ENCODE peak calls at places on chromosomes 11 and 22, in eight cellular contexts. One of them, this sample, is unnamed.

GRCh38 chr11:104618949-104619348 is 279.3 kb downstream of the CASP12 start:
- DNase-seq in K562: no peak
- DNase-seq in HCT116: no peak
- DNase-seq in transverse colon: no peak
- DNase-seq in tibial nerve: no peak
- DNase-seq in prostate gland: no peak
- DNase-seq in sigmoid colon: no peak
- DNase-seq in gastrocnemius medialis: no peak
- DNase-seq in this sample: no peak

GRCh38 chr11:57496109-57496820 is 19.2 kb downstream of the SLC43A1 start:
- DNase-seq in K562: no peak
- DNase-seq in HCT116: no peak
- DNase-seq in transverse colon: no peak
- DNase-seq in tibial nerve: no peak
- DNase-seq in prostate gland: no peak
- DNase-seq in sigmoid colon: no peak
- DNase-seq in gastrocnemius medialis: no peak
- DNase-seq in this sample: no peak

GRCh38 chr11:67261942-67262681 is 4.2 kb upstream of the GRK2 start:
- DNase-seq in K562: no peak
- DNase-seq in HCT116: no peak
- DNase-seq in transverse colon: peak
- DNase-seq in tibial nerve: no peak
- DNase-seq in prostate gland: no peak
- DNase-seq in sigmoid colon: peak
- DNase-seq in gastrocnemius medialis: no peak
- DNase-seq in this sample: no peak

GRCh38 chr11:64028398-64029115 is 7.2 kb upstream of the FLRT1 start:
- DNase-seq in K562: peak
- DNase-seq in HCT116: no peak
- DNase-seq in transverse colon: no peak
- DNase-seq in tibial nerve: no peak
- DNase-seq in prostate gland: no peak
- DNase-seq in sigmoid colon: no peak
- DNase-seq in gastrocnemius medialis: no peak
- DNase-seq in this sample: no peak

GRCh38 chr22:49636649-49637048 is 191.0 kb downstream of the BRD1 start:
- DNase-seq in K562: no peak
- DNase-seq in HCT116: no peak
- DNase-seq in transverse colon: no peak
- DNase-seq in tibial nerve: no peak
- DNase-seq in prostate gland: no peak
- DNase-seq in sigmoid colon: no peak
- DNase-seq in gastrocnemius medialis: no peak
- DNase-seq in this sample: no peak

GRCh38 chr11:7597620-7598019 is 75.7 kb downstream of the CYB5R2 start:
- DNase-seq in K562: no peak
- DNase-seq in HCT116: no peak
- DNase-seq in transverse colon: peak
- DNase-seq in tibial nerve: no peak
- DNase-seq in prostate gland: peak
- DNase-seq in sigmoid colon: no peak
- DNase-seq in gastrocnemius medialis: no peak
- DNase-seq in this sample: peak

GRCh38 chr22:17982572-17983141 is 41.7 kb downstream of the MICAL3 start:
- DNase-seq in K562: no peak
- DNase-seq in HCT116: no peak
- DNase-seq in transverse colon: no peak
- DNase-seq in tibial nerve: no peak
- DNase-seq in prostate gland: no peak
- DNase-seq in sigmoid colon: no peak
- DNase-seq in gastrocnemius medialis: no peak
- DNase-seq in this sample: no peak

GRCh38 chr22:38228873-38229740 is 27.3 kb downstream of the MAFF start:
- DNase-seq in K562: no peak
- DNase-seq in HCT116: peak
- DNase-seq in transverse colon: peak
- DNase-seq in tibial nerve: no peak
- DNase-seq in prostate gland: peak
- DNase-seq in sigmoid colon: no peak
- DNase-seq in gastrocnemius medialis: peak
- DNase-seq in this sample: peak

GRCh38 chr11:69300124-69301032 is 6.4 kb downstream of the MYEOV start:
- DNase-seq in K562: peak
- DNase-seq in HCT116: no peak
- DNase-seq in transverse colon: no peak
- DNase-seq in tibial nerve: no peak
- DNase-seq in prostate gland: no peak
- DNase-seq in sigmoid colon: no peak
- DNase-seq in gastrocnemius medialis: no peak
- DNase-seq in this sample: peak

GRCh38 chr22:25153961-25154685 is 45.5 kb upstream of the CRYBB3 start:
- DNase-seq in K562: no peak
- DNase-seq in HCT116: no peak
- DNase-seq in transverse colon: peak
- DNase-seq in tibial nerve: peak
- DNase-seq in prostate gland: peak
- DNase-seq in sigmoid colon: peak
- DNase-seq in gastrocnemius medialis: peak
- DNase-seq in this sample: peak

GRCh38 chr11:92222701-92223100 is 1.9 kb upstream of the FAT3 start:
- DNase-seq in K562: no peak
- DNase-seq in HCT116: no peak
- DNase-seq in transverse colon: no peak
- DNase-seq in tibial nerve: no peak
- DNase-seq in prostate gland: no peak
- DNase-seq in sigmoid colon: no peak
- DNase-seq in gastrocnemius medialis: no peak
- DNase-seq in this sample: no peak

DNA sequence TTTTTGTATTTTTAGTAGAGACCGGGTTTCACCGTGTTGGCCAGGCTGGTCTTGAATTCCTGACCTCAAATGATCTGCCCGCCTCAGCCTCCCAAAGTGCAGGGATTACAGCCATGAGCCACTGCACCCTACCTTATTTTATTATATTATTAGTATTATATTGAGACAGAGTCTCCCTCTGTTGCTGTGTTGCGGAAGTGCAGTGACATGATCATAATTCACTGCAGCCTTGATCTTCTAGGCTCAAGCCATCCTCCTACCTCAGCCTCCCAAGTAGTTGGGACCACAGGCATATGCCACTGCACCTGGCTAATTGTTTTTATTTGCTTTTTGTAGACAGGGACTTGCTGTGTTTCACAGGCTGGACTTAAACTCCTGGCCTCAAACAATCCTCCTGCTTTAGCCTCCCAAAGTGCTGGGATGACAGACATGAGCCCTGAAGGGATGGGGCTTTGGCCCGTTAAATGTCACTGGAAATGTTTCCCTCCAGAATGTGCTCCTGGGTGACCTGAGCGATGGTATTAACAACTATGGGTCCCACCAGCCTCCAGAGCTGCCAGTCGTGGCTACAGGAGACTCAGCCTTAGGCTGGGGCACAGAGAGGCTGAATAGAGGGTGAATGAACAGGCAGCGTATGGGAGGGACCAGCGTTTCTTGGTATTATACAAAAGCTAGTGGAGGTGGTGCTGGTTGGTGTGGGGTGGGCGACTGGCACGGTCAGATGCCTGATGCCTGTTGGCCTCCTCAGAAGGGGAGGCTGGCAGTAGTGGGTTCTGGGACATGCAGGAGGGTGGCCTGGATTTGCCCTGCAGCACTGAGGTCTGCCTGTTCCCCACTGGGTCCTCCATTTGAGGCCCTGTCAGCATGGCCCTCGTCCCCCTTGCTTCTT is 7.3 kb downstream of the TANGO2 start:
- DNase-seq in K562: peak
- DNase-seq in HCT116: no peak
- DNase-seq in transverse colon: no peak
- DNase-seq in tibial nerve: no peak
- DNase-seq in prostate gland: no peak
- DNase-seq in sigmoid colon: no peak
- DNase-seq in gastrocnemius medialis: no peak
- DNase-seq in this sample: no peak
- TF ChIP-seq CTCF in K562: peak
- TF ChIP-seq CTCF in HCT116: peak
- TF ChIP-seq CTCF in transverse colon: no peak
- TF ChIP-seq CTCF in tibial nerve: no peak
- TF ChIP-seq CTCF in prostate gland: no peak
- TF ChIP-seq CTCF in sigmoid colon: no peak
- TF ChIP-seq CTCF in gastrocnemius medialis: no peak
- TF ChIP-seq CTCF in this sample: no peak

GRCh38 chr22:19847345-19847632 is 7.4 kb downstream of the GNB1L start:
- DNase-seq in K562: no peak
- DNase-seq in HCT116: no peak
- DNase-seq in transverse colon: no peak
- DNase-seq in tibial nerve: no peak
- DNase-seq in prostate gland: no peak
- DNase-seq in sigmoid colon: peak
- DNase-seq in gastrocnemius medialis: no peak
- DNase-seq in this sample: no peak

GRCh38 chr22:19849800-19850481 is 4.7 kb downstream of the GNB1L start:
- DNase-seq in K562: no peak
- DNase-seq in HCT116: peak
- DNase-seq in transverse colon: no peak
- DNase-seq in tibial nerve: no peak
- DNase-seq in prostate gland: peak
- DNase-seq in sigmoid colon: peak
- DNase-seq in gastrocnemius medialis: no peak
- DNase-seq in this sample: peak

GRCh38 chr22:19850482-19851109 is 4.1 kb downstream of the GNB1L start:
- DNase-seq in K562: no peak
- DNase-seq in HCT116: no peak
- DNase-seq in transverse colon: no peak
- DNase-seq in tibial nerve: no peak
- DNase-seq in prostate gland: no peak
- DNase-seq in sigmoid colon: no peak
- DNase-seq in gastrocnemius medialis: no peak
- DNase-seq in this sample: no peak

GRCh38 chr22:19846620-19847344 is 7.9 kb downstream of the GNB1L start:
- DNase-seq in K562: no peak
- DNase-seq in HCT116: no peak
- DNase-seq in transverse colon: no peak
- DNase-seq in tibial nerve: no peak
- DNase-seq in prostate gland: no peak
- DNase-seq in sigmoid colon: peak
- DNase-seq in gastrocnemius medialis: no peak
- DNase-seq in this sample: no peak

DNA sequence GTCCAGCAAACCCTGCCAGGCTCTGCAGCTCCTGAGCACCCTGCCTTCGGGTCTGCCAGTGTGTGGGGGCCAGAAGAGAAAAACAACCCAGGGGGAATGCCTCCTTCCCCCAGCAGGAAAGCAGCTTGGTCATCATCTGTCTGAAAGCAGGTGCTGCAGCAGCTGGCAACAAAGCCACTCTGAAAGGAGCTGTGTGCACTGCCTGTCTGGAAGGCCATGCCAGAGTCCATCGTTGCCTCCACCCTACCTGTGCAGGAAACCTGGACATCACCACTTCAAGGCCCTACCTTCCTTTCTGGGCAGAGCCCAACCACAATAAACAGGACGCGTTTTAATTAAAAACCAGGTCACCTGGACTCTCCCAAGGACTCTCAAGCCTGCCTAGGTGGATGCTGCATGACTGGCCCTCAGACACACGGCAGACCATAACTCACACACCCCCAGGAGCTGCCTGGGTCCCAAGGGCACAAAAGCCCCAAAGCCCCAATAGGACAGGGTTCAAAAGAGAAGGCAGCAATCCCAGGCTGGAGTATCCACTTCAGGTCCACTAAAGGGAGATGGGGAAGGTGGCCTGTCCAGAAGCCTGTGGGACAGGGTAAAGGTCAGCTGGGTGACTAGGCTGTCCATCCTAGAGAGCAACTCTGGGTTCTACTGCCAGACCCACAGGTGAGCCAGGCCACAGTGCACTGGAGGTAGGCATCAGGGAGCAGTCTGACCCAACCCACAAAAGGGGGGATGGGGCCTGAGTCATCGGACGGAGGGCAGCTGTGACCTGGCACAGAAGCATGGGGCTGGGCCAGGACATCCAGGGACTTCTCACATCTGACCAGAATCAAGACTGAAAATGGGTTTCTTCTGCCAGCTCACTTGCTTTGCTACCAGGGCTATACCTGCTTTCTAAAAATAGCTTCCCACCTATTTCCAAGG is 6.1 kb downstream of the GNB1L start:
- DNase-seq in K562: no peak
- DNase-seq in HCT116: peak
- DNase-seq in transverse colon: peak
- DNase-seq in tibial nerve: no peak
- DNase-seq in prostate gland: no peak
- DNase-seq in sigmoid colon: peak
- DNase-seq in gastrocnemius medialis: peak
- DNase-seq in this sample: no peak
- TF ChIP-seq POLR2A in K562: no peak
- TF ChIP-seq POLR2A in HCT116: no peak
- TF ChIP-seq POLR2A in transverse colon: no peak
- TF ChIP-seq POLR2A in tibial nerve: no peak
- TF ChIP-seq POLR2A in prostate gland: no peak
- TF ChIP-seq POLR2A in sigmoid colon: no peak
- TF ChIP-seq POLR2A in gastrocnemius medialis: no peak
- TF ChIP-seq POLR2A in this sample: no peak

GRCh38 chr11:76005746-76006145 is 190.7 kb downstream of the UVRAG start:
- DNase-seq in K562: no peak
- DNase-seq in HCT116: no peak
- DNase-seq in transverse colon: no peak
- DNase-seq in tibial nerve: no peak
- DNase-seq in prostate gland: no peak
- DNase-seq in sigmoid colon: no peak
- DNase-seq in gastrocnemius medialis: no peak
- DNase-seq in this sample: no peak

GRCh38 chr11:76007179-76007578 is 192.2 kb downstream of the UVRAG start:
- DNase-seq in K562: no peak
- DNase-seq in HCT116: no peak
- DNase-seq in transverse colon: no peak
- DNase-seq in tibial nerve: no peak
- DNase-seq in prostate gland: no peak
- DNase-seq in sigmoid colon: no peak
- DNase-seq in gastrocnemius medialis: no peak
- DNase-seq in this sample: no peak

GRCh38 chr11:76010051-76010450 is 195.0 kb downstream of the UVRAG start:
- DNase-seq in K562: no peak
- DNase-seq in HCT116: no peak
- DNase-seq in transverse colon: no peak
- DNase-seq in tibial nerve: no peak
- DNase-seq in prostate gland: no peak
- DNase-seq in sigmoid colon: no peak
- DNase-seq in gastrocnemius medialis: no peak
- DNase-seq in this sample: no peak

GRCh38 chr11:76008474-76008873 is 193.5 kb downstream of the UVRAG start:
- DNase-seq in K562: no peak
- DNase-seq in HCT116: no peak
- DNase-seq in transverse colon: no peak
- DNase-seq in tibial nerve: no peak
- DNase-seq in prostate gland: no peak
- DNase-seq in sigmoid colon: no peak
- DNase-seq in gastrocnemius medialis: no peak
- DNase-seq in this sample: no peak

GRCh38 chr11:76004400-76004799 is 189.4 kb downstream of the UVRAG start:
- DNase-seq in K562: no peak
- DNase-seq in HCT116: no peak
- DNase-seq in transverse colon: no peak
- DNase-seq in tibial nerve: no peak
- DNase-seq in prostate gland: no peak
- DNase-seq in sigmoid colon: no peak
- DNase-seq in gastrocnemius medialis: no peak
- DNase-seq in this sample: no peak
- H3K4me3 ChIP-seq in K562: no peak
- H3K4me3 ChIP-seq in HCT116: no peak
- H3K4me3 ChIP-seq in transverse colon: no peak
- H3K4me3 ChIP-seq in tibial nerve: no peak
- H3K4me3 ChIP-seq in prostate gland: no peak
- H3K4me3 ChIP-seq in sigmoid colon: no peak
- H3K4me3 ChIP-seq in gastrocnemius medialis: no peak
- H3K4me3 ChIP-seq in this sample: no peak

GRCh38 chr11:74696932-74697687 is 34.1 kb downstream of the CHRDL2 start:
- DNase-seq in K562: peak
- DNase-seq in HCT116: no peak
- DNase-seq in transverse colon: peak
- DNase-seq in tibial nerve: peak
- DNase-seq in prostate gland: peak
- DNase-seq in sigmoid colon: peak
- DNase-seq in gastrocnemius medialis: peak
- DNase-seq in this sample: peak
- TF ChIP-seq CTCF in K562: no peak
- TF ChIP-seq CTCF in HCT116: no peak
- TF ChIP-seq CTCF in transverse colon: no peak
- TF ChIP-seq CTCF in tibial nerve: no peak
- TF ChIP-seq CTCF in prostate gland: no peak
- TF ChIP-seq CTCF in sigmoid colon: no peak
- TF ChIP-seq CTCF in gastrocnemius medialis: no peak
- TF ChIP-seq CTCF in this sample: no peak